ENCODE peak calls at places on chromosomes 3 and 15, in ten cellular contexts. U is bronchial epithelial cell, L is HFF-Myc, G is H54, N is IMR-90, X is left cardiac atrium, K is omental fat pad, Y is stromal cell of bone marrow, W is small intestine, R is neural crest cell. I is an unnamed sample.

GRCh38 chr3:159884661-159885402 is 103.8 kb upstream of the IL12A start:
- DNase-seq in R (no peak), X (no peak), L (no peak), N (peak), K (no peak), Y (no peak), U (peak), W (peak), G (peak), I (no peak)

GRCh38 chr3:3177861-3178497 is 1.5 kb downstream of the CRBN start:
- DNase-seq in N (peak), X (no peak), G (no peak), R (no peak), U (peak), W (no peak), K (no peak), L (no peak), Y (no peak), I (peak)

GRCh38 chr3:40615916-40616315 is 91.2 kb downstream of the ZNF621 start:
- DNase-seq in R (peak), N (no peak), L (no peak), K (no peak), Y (no peak), X (no peak), W (no peak), G (no peak), U (no peak), I (no peak)

GRCh38 chr15:79403501-79403900 is 28.6 kb upstream of the MINAR1 start:
- DNase-seq in Y (no peak), N (peak), G (no peak), R (no peak), U (no peak), W (no peak), K (no peak), X (no peak), L (no peak), I (no peak)

GRCh38 chr3:179401561-179401960 is 49.7 kb downstream of the GNB4 start:
- DNase-seq in N (no peak), Y (no peak), K (no peak), R (no peak), X (no peak), W (no peak), U (no peak), G (no peak), L (no peak), I (peak)

GRCh38 chr3:187150599-187150998 is 11.3 kb upstream of the RPL39L start:
- DNase-seq in X (peak), W (no peak), L (no peak), G (no peak), Y (no peak), N (no peak), K (no peak), R (peak), U (no peak), I (no peak)

GRCh38 chr3:157999246-157999645 is 107.0 kb downstream of the SHOX2 start:
- DNase-seq in R (no peak), L (no peak), K (no peak), X (no peak), N (no peak), G (no peak), Y (no peak), U (peak), W (no peak), I (no peak)

GRCh38 chr3:190862209-190863118 is at the start of gene GMNC:
- DNase-seq in X (peak), G (peak), R (peak), Y (peak), N (peak), W (peak), U (peak), L (peak), K (peak), I (peak)

GRCh38 chr3:21042184-21042583 is 708.8 kb downstream of the ZNF385D start:
- DNase-seq in N (no peak), R (no peak), Y (no peak), X (no peak), W (no peak), L (no peak), G (no peak), U (no peak), K (no peak), I (no peak)

GRCh38 chr15:84749111-84749991 is 959 bp downstream of the ZNF592 start:
- DNase-seq in L (no peak), W (peak), X (peak), Y (no peak), R (no peak), N (no peak), G (no peak), U (no peak), K (no peak), I (peak)

GRCh38 chr3:133491481-133492059 is 81.9 kb upstream of the CDV3 start:
- DNase-seq in W (no peak), N (no peak), K (no peak), X (no peak), G (no peak), R (no peak), U (no peak), L (no peak), Y (no peak), I (no peak)

GRCh38 chr3:84547971-84548970 is 410.5 kb upstream of the CADM2 start:
- DNase-seq in L (no peak), K (no peak), Y (peak), R (peak), X (no peak), G (peak), W (peak), N (no peak), U (peak), I (peak)

GRCh38 chr15:41494190-41494921 is 682 bp downstream of the ITPKA start:
- DNase-seq in Y (no peak), G (no peak), R (peak), X (no peak), U (no peak), W (peak), K (no peak), L (no peak), N (no peak), I (no peak)

GRCh38 chr3:98185180-98185579 is 18.7 kb downstream of the OR5H15 start:
- DNase-seq in W (no peak), K (no peak), U (no peak), L (no peak), G (no peak), X (no peak), N (no peak), R (no peak), Y (no peak), I (no peak)

GRCh38 chr3:168933614-168934013 is 729.9 kb downstream of the MECOM start:
- DNase-seq in U (peak), L (no peak), K (no peak), R (no peak), G (no peak), X (no peak), Y (peak), W (no peak), N (peak), I (no peak)

GRCh38 chr3:164208846-164209245 is 869.5 kb downstream of the SI start:
- DNase-seq in Y (no peak), N (no peak), R (no peak), W (no peak), U (no peak), G (no peak), L (no peak), X (peak), K (no peak), I (no peak)

GRCh38 chr15:69729167-69729748 is 276.6 kb downstream of the RPLP1 start:
- DNase-seq in L (no peak), U (no peak), G (peak), N (peak), K (peak), W (peak), X (no peak), R (peak), Y (no peak), I (no peak)

GRCh38 chr3:197367081-197367780 is 68.8 kb upstream of the DLG1 start:
- DNase-seq in R (no peak), U (peak), L (no peak), G (peak), K (no peak), X (no peak), W (no peak), Y (peak), N (peak), I (peak)

GRCh38 chr3:133868758-133869429 is 26.8 kb downstream of the RAB6B start:
- DNase-seq in R (no peak), L (no peak), U (no peak), K (no peak), G (no peak), X (no peak), Y (no peak), W (no peak), N (no peak), I (no peak)

GRCh38 chr3:141795719-141796435 is 32.7 kb downstream of the GRK7 start:
- DNase-seq in W (peak), U (peak), Y (no peak), G (no peak), L (no peak), N (no peak), K (peak), X (peak), R (no peak), I (peak)

GRCh38 chr15:88956906-88957305 is 43.7 kb upstream of the MFGE8 start:
- DNase-seq in U (no peak), X (no peak), N (no peak), Y (no peak), W (no peak), K (no peak), G (no peak), R (no peak), L (no peak), I (no peak)

GRCh38 chr3:137761099-137761562 is 3.0 kb upstream of the SOX14 start:
- DNase-seq in K (no peak), U (no peak), R (no peak), Y (no peak), N (no peak), W (no peak), G (no peak), X (no peak), L (no peak), I (no peak)

GRCh38 chr3:190081387-190081786 is 39.3 kb downstream of the P3H2 start:
- DNase-seq in L (no peak), U (no peak), Y (no peak), R (no peak), K (no peak), X (no peak), N (no peak), G (no peak), W (no peak), I (no peak)

GRCh38 chr15:44568338-44568737 is 31.4 kb downstream of the EIF3J start:
- DNase-seq in X (no peak), N (no peak), Y (no peak), U (no peak), W (no peak), R (no peak), L (no peak), K (no peak), G (no peak), I (no peak)

GRCh38 chr15:22811640-22812039 is 25.2 kb downstream of the NIPA1 start:
- DNase-seq in L (no peak), Y (no peak), W (peak), R (peak), U (no peak), K (no peak), G (no peak), X (no peak), N (peak), I (peak)

GRCh38 chr3:64088408-64089136 is 65.3 kb upstream of the PSMD6 start:
- DNase-seq in K (no peak), U (no peak), X (no peak), L (no peak), W (no peak), R (no peak), G (no peak), N (no peak), Y (no peak), I (no peak)

GRCh38 chr15:68217341-68217740 is 12.2 kb downstream of the CLN6 start:
- DNase-seq in N (no peak), U (no peak), R (no peak), X (peak), K (no peak), W (no peak), Y (no peak), L (no peak), G (no peak), I (no peak)

GRCh38 chr15:46312133-46312740 is 677.4 kb downstream of the SQOR start:
- DNase-seq in W (peak), N (peak), L (peak), R (peak), X (peak), Y (peak), K (peak), G (peak), U (peak), I (peak)

GRCh38 chr15:47762621-47763020 is 45.3 kb downstream of the SEMA6D start:
- DNase-seq in W (no peak), Y (no peak), G (no peak), N (no peak), X (no peak), R (no peak), U (no peak), L (no peak), K (no peak), I (no peak)

GRCh38 chr3:106534206-106534605 is 665.4 kb upstream of the CBLB start:
- DNase-seq in L (no peak), K (no peak), W (peak), R (no peak), G (no peak), N (peak), Y (peak), X (no peak), U (peak), I (no peak)

GRCh38 chr3:9810357-9810726 is 280 bp downstream of the TTLL3 start:
- DNase-seq in L (no peak), W (no peak), N (no peak), U (no peak), R (no peak), Y (no peak), X (no peak), G (no peak), K (no peak), I (no peak)

GRCh38 chr3:72152551-72153476 is 367.9 kb upstream of the PROK2 start:
- DNase-seq in W (peak), X (peak), K (no peak), R (no peak), Y (peak), G (no peak), U (peak), L (peak), N (peak), I (peak)